ENCODE peak calls at places on chromosome 11, in ten cellular contexts. L is GOT3; I is fibroblast of lung; E is ACHN; C is stimulated activated CD8-positive, alpha-beta memory T cell treated with anti-CD3 and anti-CD28 coated beads, Interleukin-12 subunit alpha, Interleukin-12 subunit beta, amount 100 ng/mL, for 1 hour; G is T-helper 9 cell; W is ecto neural progenitor cell; P is EL; X is NT2/D1; V is HTR-8/SVneo. N is an unnamed sample.

GRCh38 chr11:110525883-110526282 is 96.1 kb downstream of the FDX1 start:
- DNase-seq in G (no peak), P (peak), V (no peak), E (no peak), L (no peak), I (peak), X (no peak), W (no peak), C (no peak), N (no peak)

GRCh38 chr11:120183701-120184141 is 27.1 kb upstream of the OAF start:
- DNase-seq in X (no peak), I (no peak), W (no peak), G (no peak), E (no peak), L (no peak), P (no peak), V (no peak), C (no peak), N (no peak)

GRCh38 chr11:2942447-2942846 is 13.2 kb upstream of the PHLDA2 start:
- DNase-seq in G (no peak), C (no peak), I (no peak), V (no peak), L (no peak), W (no peak), E (no peak), X (no peak), P (no peak), N (no peak)

GRCh38 chr11:95503047-95503446 is 272.0 kb upstream of the SESN3 start:
- DNase-seq in E (no peak), X (no peak), G (no peak), L (no peak), P (no peak), V (no peak), W (no peak), I (peak), C (no peak), N (no peak)

GRCh38 chr11:19962795-19963163 is 197.5 kb downstream of the DBX1 start:
- DNase-seq in P (peak), E (no peak), I (peak), L (no peak), W (no peak), X (no peak), G (no peak), C (no peak), V (no peak), N (no peak)

GRCh38 chr11:34161812-34162506 is 56.5 kb downstream of the NAT10 start:
- DNase-seq in X (no peak), I (no peak), C (peak), P (peak), G (no peak), V (no peak), W (no peak), L (no peak), E (no peak), N (no peak)

GRCh38 chr11:116615211-116615865 is 157.4 kb downstream of the BUD13 start:
- DNase-seq in E (no peak), L (no peak), G (no peak), P (no peak), I (no peak), X (no peak), W (no peak), C (no peak), V (no peak), N (no peak)

GRCh38 chr11:100918551-100919500 is 210.8 kb downstream of the PGR start:
- DNase-seq in W (no peak), G (no peak), P (peak), I (peak), X (peak), V (no peak), C (no peak), L (no peak), E (no peak), N (no peak)

GRCh38 chr11:12599408-12600143 is 74.6 kb upstream of the TEAD1 start:
- DNase-seq in E (no peak), G (no peak), X (peak), C (no peak), P (peak), V (peak), I (no peak), L (no peak), W (peak), N (no peak)

GRCh38 chr11:119490253-119491006 is 67.5 kb upstream of the THY1 start:
- DNase-seq in W (no peak), G (no peak), V (no peak), E (no peak), X (no peak), I (no peak), L (no peak), P (no peak), C (no peak), N (no peak)

GRCh38 chr11:113833151-113833550 is 42.2 kb downstream of the USP28 start:
- DNase-seq in P (no peak), L (no peak), G (no peak), C (no peak), V (no peak), I (no peak), X (no peak), E (no peak), W (no peak), N (no peak)

GRCh38 chr11:65944191-65944590 is 1.1 kb upstream of the TSGA10IP start:
- DNase-seq in W (no peak), P (no peak), I (no peak), X (no peak), L (no peak), V (no peak), C (no peak), G (no peak), E (no peak), N (no peak)

N was measured in T follicular helper cell.